ENCODE peak calls at places on chromosomes 5 and 9, in nine cellular contexts. D, N, F, Y, E, C, X, P and L are unnamed samples.

GRCh38 chr9:136170291-136170901 is 34.5 kb downstream of the LHX3 start:
- DNase-seq in D (no peak), N (no peak), F (no peak), Y (peak), E (peak), C (no peak), X (no peak), P (no peak), L (no peak)

GRCh38 chr5:172791291-172791690 is 20.3 kb upstream of the DUSP1 start:
- DNase-seq in D (no peak), N (no peak), F (no peak), Y (no peak), E (no peak), C (no peak), X (no peak), P (peak), L (no peak)

GRCh38 chr5:138753794-138754698 is 821 bp downstream of the CTNNA1 start:
- DNase-seq in D (peak), N (peak), F (peak), Y (peak), E (peak), C (peak), X (peak), P (peak), L (no peak)

GRCh38 chr9:100322954-100323536 is 29.7 kb downstream of the TEX10 start:
- DNase-seq in D (peak), N (peak), F (peak), Y (no peak), E (no peak), C (peak), X (no peak), P (no peak), L (no peak)

GRCh38 chr5:73770172-73770571 is 144.2 kb downstream of the ARHGEF28 start:
- DNase-seq in D (no peak), N (no peak), F (no peak), Y (no peak), E (no peak), C (no peak), X (no peak), P (no peak), L (no peak)

GRCh38 chr9:74078647-74079046 is 418.5 kb upstream of the RORB start:
- DNase-seq in D (peak), N (no peak), F (no peak), Y (no peak), E (no peak), C (no peak), X (no peak), P (no peak), L (no peak)

GRCh38 chr5:175464414-175465233 is 13.7 kb upstream of the SFXN1 start:
- DNase-seq in D (peak), N (no peak), F (peak), Y (peak), E (peak), C (peak), X (no peak), P (no peak), L (no peak)

GRCh38 chr5:103703617-103704016 is 141.0 kb upstream of the NUDT12 start:
- DNase-seq in D (peak), N (no peak), F (no peak), Y (no peak), E (no peak), C (no peak), X (no peak), P (no peak), L (no peak)

GRCh38 chr9:111237447-111237846 is 92.6 kb downstream of the OR2K2 start:
- DNase-seq in D (no peak), N (no peak), F (no peak), Y (no peak), E (no peak), C (no peak), X (no peak), P (no peak), L (no peak)

GRCh38 chr5:111262815-111263214 is 38.6 kb downstream of the CAMK4 start:
- DNase-seq in D (no peak), N (no peak), F (no peak), Y (no peak), E (no peak), C (no peak), X (no peak), P (no peak), L (no peak)

GRCh38 chr9:132997591-132997990 is 19.1 kb downstream of the GFI1B start:
- DNase-seq in D (no peak), N (no peak), F (peak), Y (no peak), E (no peak), C (no peak), X (no peak), P (no peak), L (peak)

GRCh38 chr5:122751293-122751753 is 23.6 kb upstream of the SNX2 start:
- DNase-seq in D (peak), N (no peak), F (peak), Y (no peak), E (no peak), C (no peak), X (no peak), P (no peak), L (no peak)

GRCh38 chr5:132771559-132771998 is 5.5 kb downstream of the SEPTIN8 start:
- DNase-seq in D (no peak), N (peak), F (peak), Y (no peak), E (no peak), C (no peak), X (peak), P (no peak), L (peak)

GRCh38 chr5:121138952-121139351 is 674.9 kb downstream of the PRR16 start:
- DNase-seq in D (no peak), N (no peak), F (no peak), Y (no peak), E (no peak), C (no peak), X (no peak), P (no peak), L (no peak)

GRCh38 chr5:136132087-136132486 is 558 bp upstream of the SMAD5 start:
- DNase-seq in D (no peak), N (peak), F (no peak), Y (peak), E (no peak), C (no peak), X (peak), P (no peak), L (no peak)

GRCh38 chr9:137286980-137287383 is 9.5 kb downstream of the TOR4A start:
- DNase-seq in D (peak), N (no peak), F (peak), Y (peak), E (peak), C (peak), X (peak), P (peak), L (no peak)

GRCh38 chr5:139820130-139820529 is 24.5 kb downstream of the PSD2 start:
- DNase-seq in D (no peak), N (no peak), F (no peak), Y (no peak), E (no peak), C (no peak), X (no peak), P (no peak), L (no peak)

GRCh38 chr9:3908731-3909130 is 382.9 kb upstream of the RFX3 start:
- DNase-seq in D (peak), N (no peak), F (no peak), Y (no peak), E (no peak), C (no peak), X (no peak), P (no peak), L (no peak)

GRCh38 chr9:4547016-4547415 is 56.7 kb downstream of the SLC1A1 start:
- DNase-seq in D (no peak), N (no peak), F (peak), Y (no peak), E (no peak), C (no peak), X (no peak), P (no peak), L (no peak)

GRCh38 chr5:91207248-91207647 is 175.9 kb downstream of the ARRDC3 start:
- DNase-seq in D (no peak), N (no peak), F (peak), Y (no peak), E (no peak), C (no peak), X (no peak), P (no peak), L (no peak)

GRCh38 chr5:6791031-6791577 is 77.9 kb downstream of the TENT4A start:
- DNase-seq in D (no peak), N (no peak), F (no peak), Y (no peak), E (no peak), C (no peak), X (no peak), P (no peak), L (no peak)

GRCh38 chr5:6787941-6788340 is 74.7 kb downstream of the TENT4A start:
- DNase-seq in D (no peak), N (no peak), F (no peak), Y (no peak), E (no peak), C (no peak), X (no peak), P (no peak), L (no peak)

GRCh38 chr5:6790346-6790865 is 77.2 kb downstream of the TENT4A start:
- DNase-seq in D (no peak), N (no peak), F (no peak), Y (no peak), E (no peak), C (no peak), X (no peak), P (no peak), L (no peak)

GRCh38 chr5:6788439-6788838 is 75.2 kb downstream of the TENT4A start:
- DNase-seq in D (peak), N (no peak), F (no peak), Y (no peak), E (no peak), C (no peak), X (no peak), P (no peak), L (no peak)

GRCh38 chr5:6788956-6789649 is 75.9 kb downstream of the TENT4A start:
- DNase-seq in D (no peak), N (no peak), F (no peak), Y (no peak), E (no peak), C (no peak), X (no peak), P (no peak), L (no peak)
- H3K4me3 ChIP-seq in D (no peak), N (no peak), F (no peak), Y (no peak), E (no peak), C (no peak), X (no peak), P (no peak), L (no peak)

DNA sequence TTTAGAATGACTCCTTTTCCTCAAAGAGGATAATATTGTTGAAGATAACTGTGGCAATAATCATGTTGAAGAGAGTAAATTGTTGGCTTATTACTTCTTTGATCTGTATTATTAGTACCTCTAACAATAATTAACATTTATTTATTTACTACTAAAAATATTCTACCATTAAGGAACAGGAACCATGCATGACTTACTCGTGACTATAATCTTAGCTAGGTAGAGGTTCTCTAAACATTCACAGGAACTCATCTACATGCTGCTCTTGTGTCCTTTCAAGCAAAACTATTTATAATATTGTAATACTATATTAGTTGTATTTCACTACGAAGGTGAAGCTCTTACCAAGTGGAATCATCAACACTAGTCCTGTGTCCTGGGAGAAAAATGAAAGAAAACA is 3.1 kb downstream of the SOX30 start:
- DNase-seq in D (no peak), N (no peak), F (no peak), Y (no peak), E (no peak), C (no peak), X (no peak), P (no peak), L (no peak)
- H3K27ac ChIP-seq in D (no peak), N (no peak), F (no peak), Y (no peak), E (no peak), C (no peak), X (no peak), P (no peak), L (no peak)

GRCh38 chr9:28774433-28775029 is 1201.2 kb upstream of the C9orf72 start:
- DNase-seq in D (peak), N (no peak), F (no peak), Y (no peak), E (no peak), C (peak), X (no peak), P (no peak), L (no peak)
- TF ChIP-seq CTCF in D (peak), N (no peak), F (peak), Y (peak), E (peak), C (peak), X (no peak), P (peak), L (peak)

DNA sequence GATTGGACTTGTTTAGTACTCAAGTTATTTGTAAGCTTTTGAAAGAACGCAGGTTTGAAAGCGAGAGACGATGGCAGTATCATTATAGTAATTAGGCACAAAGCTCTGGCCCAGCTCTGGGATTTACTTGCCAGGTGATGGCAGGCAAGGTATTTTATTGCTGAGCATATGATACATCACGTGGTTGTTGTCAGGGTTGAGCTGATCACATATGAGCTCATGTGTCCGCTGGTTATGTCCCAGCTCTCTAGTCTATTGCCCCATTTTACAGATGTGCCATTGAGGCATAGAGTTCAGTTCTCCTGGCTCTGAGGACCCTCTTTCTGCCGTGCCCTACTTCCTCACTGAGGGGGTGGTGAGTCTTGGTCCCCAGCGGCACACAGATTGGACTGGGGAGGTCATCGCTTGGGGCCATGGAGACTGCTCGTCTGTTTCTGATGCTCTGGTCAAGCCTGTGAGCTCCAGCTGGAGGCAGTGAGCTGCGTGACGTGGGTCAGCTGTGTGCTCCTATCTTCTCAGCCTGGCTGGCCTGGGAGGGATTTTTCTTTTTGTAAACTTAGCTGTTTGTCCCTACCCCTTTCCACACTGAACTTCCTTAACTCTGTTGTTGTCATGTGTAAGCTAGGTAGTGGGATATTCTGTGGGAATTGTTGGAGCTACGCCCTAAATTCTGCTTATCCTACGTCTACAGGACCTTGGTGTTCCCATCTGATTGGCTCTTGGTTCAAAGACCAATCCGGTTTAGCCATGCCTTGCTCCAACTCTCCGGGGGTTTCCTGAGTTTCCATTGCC is 2.2 kb downstream of the NXNL2 start:
- DNase-seq in D (no peak), N (peak), F (no peak), Y (no peak), E (no peak), C (no peak), X (no peak), P (no peak), L (no peak)
- H3K4me3 ChIP-seq in D (no peak), N (no peak), F (no peak), Y (no peak), E (no peak), C (no peak), X (no peak), P (no peak), L (peak)

GRCh38 chr5:173910215-173910614 is 22.1 kb downstream of the CPEB4 start:
- DNase-seq in D (no peak), N (no peak), F (no peak), Y (no peak), E (no peak), C (no peak), X (no peak), P (no peak), L (no peak)
- H3K27ac ChIP-seq in D (no peak), N (peak), F (no peak), Y (no peak), E (no peak), C (no peak), X (peak), P (no peak), L (no peak)

GRCh38 chr9:72952394-72952720 is 496 bp downstream of the ALDH1A1 start:
- DNase-seq in D (no peak), N (no peak), F (no peak), Y (no peak), E (no peak), C (no peak), X (no peak), P (no peak), L (no peak)
- TF ChIP-seq CTCF in D (no peak), N (no peak), F (no peak), Y (no peak), E (no peak), C (no peak), X (no peak), P (no peak), L (no peak)

DNA sequence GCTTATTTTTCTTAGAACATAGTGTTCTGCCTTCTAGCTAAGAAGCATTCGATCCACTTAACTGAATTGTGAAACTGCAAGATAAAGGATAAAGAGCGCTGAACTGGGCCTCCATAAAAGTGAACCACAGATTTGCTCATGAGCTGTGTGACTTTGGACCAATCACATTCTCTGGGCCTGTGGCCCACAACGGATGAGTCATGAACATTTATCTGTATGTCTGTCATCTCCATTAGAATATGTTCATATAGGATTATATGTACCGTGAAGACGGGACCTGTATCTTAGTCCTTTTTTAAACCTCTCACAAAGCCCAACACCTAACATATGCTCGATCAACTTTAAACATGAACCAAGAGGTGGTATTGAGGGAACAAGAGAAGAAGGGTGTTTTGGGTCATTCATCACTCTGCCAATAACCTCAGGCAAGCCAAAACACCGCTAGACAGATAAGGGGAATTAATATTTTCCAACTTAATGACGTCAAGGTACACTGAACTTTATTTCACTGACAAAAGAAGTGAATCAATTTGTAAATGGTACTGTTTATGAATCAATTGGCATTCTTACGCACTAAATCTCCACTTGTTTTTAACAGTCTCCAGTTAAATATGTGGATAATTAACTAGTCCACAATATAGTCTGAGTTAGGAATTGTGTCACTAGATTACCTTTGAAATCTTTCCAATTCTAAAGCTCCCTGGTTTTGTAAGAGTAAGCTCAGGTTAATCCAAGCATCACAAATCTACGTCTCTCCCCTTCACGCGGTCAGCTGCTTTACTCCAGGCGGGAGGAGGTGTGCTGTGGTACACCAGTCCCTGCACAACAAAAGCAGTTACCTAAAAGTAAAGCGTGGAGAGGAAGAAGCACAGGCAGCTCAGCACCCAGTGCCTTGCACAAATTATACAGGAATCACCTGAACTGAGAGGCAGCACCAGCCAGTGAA is 1.6 kb downstream of the TMEM245 start:
- DNase-seq in D (peak), N (no peak), F (peak), Y (peak), E (no peak), C (no peak), X (peak), P (no peak), L (no peak)
- H3K4me3 ChIP-seq in D (peak), N (peak), F (peak), Y (peak), E (peak), C (peak), X (peak), P (peak), L (peak)

DNA sequence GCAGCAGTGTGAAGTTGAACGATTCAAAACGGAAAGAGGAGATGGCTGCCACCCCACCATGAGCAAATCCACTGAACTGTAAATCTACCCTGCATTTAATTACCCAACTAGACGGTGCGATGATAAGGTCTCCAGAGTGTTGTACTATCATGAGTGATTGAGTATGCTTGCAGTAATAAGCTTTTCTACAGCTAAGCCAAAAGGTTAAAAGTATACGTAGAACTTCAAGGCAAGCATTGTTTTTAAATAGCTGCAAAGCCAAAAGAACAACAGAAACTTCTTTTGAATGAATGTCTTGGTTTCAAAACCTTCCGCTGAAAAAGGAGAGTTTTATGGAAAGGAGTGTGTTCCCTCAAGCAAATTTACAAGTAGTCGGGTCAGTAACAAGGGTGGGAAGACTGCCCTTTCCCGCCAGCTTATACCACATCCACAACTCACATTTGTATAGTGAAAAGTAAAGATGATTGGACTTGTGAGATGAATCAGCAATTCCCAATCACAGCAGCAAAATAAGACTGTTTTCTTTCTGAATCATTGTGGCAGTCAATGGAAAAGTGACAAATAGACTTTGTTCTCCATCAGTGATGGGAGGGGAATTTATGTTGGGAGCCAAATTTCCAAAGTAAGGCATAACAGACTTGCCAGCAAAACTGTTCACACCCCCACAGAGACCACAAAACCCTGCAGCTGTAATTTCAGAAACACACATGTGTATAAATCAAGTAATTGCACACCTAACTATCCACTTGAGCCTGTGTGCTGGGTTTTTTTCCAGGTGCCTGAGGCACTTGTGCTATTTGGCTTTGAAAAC is 407.8 kb upstream of the GRAMD2B start:
- DNase-seq in D (peak), N (no peak), F (peak), Y (no peak), E (no peak), C (no peak), X (no peak), P (no peak), L (no peak)
- H3K27ac ChIP-seq in D (peak), N (peak), F (no peak), Y (no peak), E (no peak), C (no peak), X (no peak), P (no peak), L (no peak)

DNA sequence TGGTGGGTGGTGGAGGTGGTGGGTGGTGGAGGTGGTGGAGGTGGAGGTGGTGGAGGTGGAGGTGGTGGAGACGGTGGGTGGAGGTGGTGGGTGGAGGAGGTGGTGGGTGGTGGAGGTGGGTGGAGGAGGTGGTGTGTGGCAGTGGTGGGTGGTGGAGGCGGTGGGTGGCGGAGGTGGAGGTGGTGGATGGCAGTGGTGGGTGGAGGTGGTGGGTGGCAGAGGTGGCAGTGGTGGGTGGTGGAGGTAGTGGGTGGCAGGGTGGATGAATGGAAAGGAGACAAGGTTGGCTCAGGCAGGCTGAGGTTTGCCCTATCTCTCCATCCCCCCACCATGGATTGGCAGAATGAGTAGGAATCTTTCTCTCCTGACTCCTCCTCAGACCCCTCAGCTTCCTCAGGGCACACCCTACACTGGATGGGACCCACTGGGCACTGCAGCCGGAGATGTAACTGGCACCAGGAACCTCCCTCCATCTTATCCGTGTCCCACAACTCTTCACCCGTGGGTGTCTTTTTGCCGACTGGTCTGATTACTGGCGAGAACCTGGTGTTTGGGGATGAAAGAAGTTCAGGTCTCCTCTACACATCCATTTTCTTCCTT is 166.3 kb downstream of the C9orf50 start:
- DNase-seq in D (no peak), N (no peak), F (no peak), Y (no peak), E (no peak), C (no peak), X (no peak), P (no peak), L (no peak)
- TF ChIP-seq CTCF in D (no peak), N (no peak), F (no peak), Y (no peak), E (no peak), C (no peak), X (no peak), P (no peak), L (no peak)